ENCODE peak calls at places on chromosomes 12 and 14, in nine cellular contexts. F is anterior cingulate cortex; R is COR-L47; L is neural progenitor cell; G is activated CD4-positive, alpha-beta T cell treated with anti-CD3 and anti-CD28 coated beads for 1 hour; S is KBM-7; I is naive B cell; Q is iris pigment epithelial cell; O is ovary. Y is an unnamed sample.
A peak's percentile ranks its signal among the peaks of the same experiment; 100 is the strongest.

GRCh38 chr14:23070262-23071129 is 13.2 kb upstream of the CDH24 start:
- DNase-seq in S (no peak), L (no peak), Q (no peak), O (no peak), R (no peak), G (no peak), F (no peak), I (no peak), Y (peak; percentile 21)

GRCh38 chr12:69071091-69071370 is 138.1 kb upstream of the CPM start:
- DNase-seq in S (no peak), G (no peak), I (no peak), O (no peak), L (no peak), F (no peak), Q (no peak), R (no peak), Y (no peak)

GRCh38 chr14:96781371-96781770 is 15.8 kb upstream of the VRK1 start:
- DNase-seq in R (no peak), I (no peak), S (no peak), O (no peak), L (no peak), Q (no peak), G (no peak), F (no peak), Y (no peak)

GRCh38 chr14:105761842-105762241 is 235.5 kb downstream of the TMEM121 start:
- DNase-seq in I (no peak), O (no peak), Q (no peak), F (no peak), L (no peak), R (no peak), G (no peak), S (no peak), Y (no peak)

GRCh38 chr12:75917083-75917482 is 114.5 kb downstream of the PHLDA1 start:
- DNase-seq in S (peak; percentile 42), O (no peak), I (peak; percentile 35), Q (no peak), L (no peak), G (no peak), F (no peak), R (no peak), Y (no peak)

GRCh38 chr12:69698769-69699540 is at the start of gene BEST3:
- DNase-seq in G (no peak), R (peak; percentile 94), O (no peak), Q (no peak), I (no peak), L (no peak), S (no peak), F (no peak), Y (no peak)

GRCh38 chr14:94750371-94750770 is 19.5 kb downstream of the GSC start:
- DNase-seq in F (no peak), Q (no peak), L (peak; percentile 93), R (no peak), I (no peak), O (no peak), S (no peak), G (no peak), Y (no peak)

GRCh38 chr12:30047499-30048262 is 263.9 kb upstream of the TMTC1 start:
- DNase-seq in G (no peak), Q (peak; percentile 58), L (no peak), I (no peak), S (no peak), R (no peak), O (no peak), F (no peak), Y (peak; percentile 60)

GRCh38 chr12:32240210-32240609 is 133.6 kb downstream of the BICD1 start:
- DNase-seq in F (no peak), Q (peak; percentile 16), S (no peak), R (no peak), O (no peak), L (no peak), I (no peak), G (no peak), Y (no peak)

GRCh38 chr14:96902004-96902403 is 104.8 kb downstream of the VRK1 start:
- DNase-seq in R (no peak), L (no peak), I (no peak), S (no peak), Q (no peak), O (no peak), F (no peak), G (no peak), Y (peak; percentile 3)

GRCh38 chr12:108289342-108290131 is 49.6 kb downstream of the CMKLR1 start:
- DNase-seq in O (peak; percentile 40), I (no peak), G (no peak), S (no peak), Q (no peak), L (no peak), F (peak; percentile 3), R (no peak), Y (no peak)

GRCh38 chr14:95449131-95449530 is 67.3 kb downstream of the SYNE3 start:
- DNase-seq in S (no peak), F (no peak), O (no peak), I (no peak), Q (no peak), G (no peak), L (no peak), R (no peak), Y (no peak)

GRCh38 chr12:89179983-89180382 is 172.3 kb downstream of the DUSP6 start:
- DNase-seq in L (no peak), F (no peak), G (no peak), O (peak; percentile 44), Q (peak; percentile 97), R (peak; percentile 67), I (no peak), S (peak; percentile 74), Y (no peak)

GRCh38 chr14:53365516-53366130 is 212.5 kb upstream of the DDHD1 start:
- DNase-seq in L (no peak), R (no peak), G (no peak), I (no peak), S (no peak), O (no peak), F (no peak), Q (peak; percentile 83), Y (no peak)

GRCh38 chr12:46269429-46270241 is 792 bp upstream of the SLC38A1 start:
- DNase-seq in O (peak; percentile 20), L (peak; percentile 56), G (peak; percentile 53), S (peak; percentile 81), F (peak; percentile 57), I (peak; percentile 71), Q (no peak), R (peak; percentile 73), Y (no peak)

GRCh38 chr12:56922032-56922431 is 12.2 kb downstream of the SDR9C7 start:
- DNase-seq in S (peak; percentile 35), L (no peak), Q (no peak), F (no peak), G (no peak), O (no peak), R (no peak), I (no peak), Y (no peak)

Y was measured in astrocyte of the hippocampus.